ENCODE peak calls at places on chromosomes 7 and 10, in eight cellular contexts. Z is stimulated activated CD8-positive, alpha-beta memory T cell treated with anti-CD3 and anti-CD28 coated beads, Interleukin-15, amount 100 ng/mL, for 24 hours; N is NCI-H69; P is smooth muscle cell of the brain vasculature; J is NCI-H1105; W is amniotic epithelial cell; Y is GM10248; M is vagina. X is an unnamed sample.

GRCh38 chr10:28845009-28845682 is 167.8 kb downstream of the BAMBI start:
- DNase-seq in Z (no peak), N (no peak), Y (no peak), P (no peak), M (no peak), W (peak; percentile 97), J (no peak), X (no peak)

GRCh38 chr7:158111906-158112570 is 475.6 kb downstream of the PTPRN2 start:
- DNase-seq in M (no peak), Y (no peak), Z (no peak), J (no peak), N (no peak), W (no peak), P (no peak), X (no peak)

GRCh38 chr7:123863461-123863860 is 18.5 kb downstream of the HYAL4 start:
- DNase-seq in P (no peak), J (no peak), M (no peak), Z (no peak), W (no peak), Y (no peak), N (no peak), X (no peak)

GRCh38 chr7:92133133-92133736 is 1.0 kb downstream of the CYP51A1 start:
- DNase-seq in Z (no peak), J (no peak), N (no peak), M (no peak), P (no peak), Y (no peak), W (peak; percentile 61), X (no peak)

GRCh38 chr7:158907390-158907789 is 51.0 kb downstream of the DYNC2I1 start:
- DNase-seq in Y (no peak), M (no peak), N (no peak), P (no peak), W (no peak), J (no peak), Z (no peak), X (no peak)

GRCh38 chr7:9939171-9939570 is 1034.5 kb upstream of the PHF14 start:
- DNase-seq in M (no peak), P (no peak), Y (no peak), N (no peak), Z (no peak), J (no peak), W (no peak), X (no peak)

GRCh38 chr10:33600381-33600780 is 265.9 kb upstream of the NRP1 start:
- DNase-seq in M (no peak), Z (no peak), N (no peak), J (no peak), Y (no peak), P (no peak), W (peak; percentile 64), X (no peak)

GRCh38 chr10:117346574-117346973 is 28.7 kb downstream of the PDZD8 start:
- DNase-seq in P (no peak), J (no peak), M (no peak), Z (no peak), Y (no peak), N (peak; percentile 37), W (no peak), X (no peak)